ENCODE peak calls at places on chromosomes 4 and X, in seven cellular contexts. One of them, this sample, is unnamed.

GRCh38 chrX:440636-441035 is 53.9 kb upstream of the PPP2R3B start:
- DNase-seq in fibroblast of lung: no peak
- DNase-seq in cardiac muscle cell: no peak
- DNase-seq in hepatocyte: no peak
- DNase-seq in esophagus squamous epithelium: no peak
- DNase-seq in prostate gland: no peak
- DNase-seq in HCT116: no peak
- DNase-seq in this sample: no peak

GRCh38 chr4:151029537-151029936 is 14.5 kb upstream of the LRBA start:
- DNase-seq in prostate gland: no peak
- DNase-seq in hepatocyte: no peak
- DNase-seq in fibroblast of lung: no peak
- DNase-seq in cardiac muscle cell: no peak
- DNase-seq in esophagus squamous epithelium: no peak
- DNase-seq in HCT116: no peak
- DNase-seq in this sample: no peak

GRCh38 chr4:97367878-97368277 is 775.4 kb downstream of the STPG2 start:
- DNase-seq in prostate gland: no peak
- DNase-seq in fibroblast of lung: no peak
- DNase-seq in HCT116: peak
- DNase-seq in cardiac muscle cell: no peak
- DNase-seq in esophagus squamous epithelium: no peak
- DNase-seq in hepatocyte: peak
- DNase-seq in this sample: no peak

GRCh38 chrX:151754042-151754419 is 19.5 kb downstream of the CNGA2 start:
- DNase-seq in cardiac muscle cell: no peak
- DNase-seq in HCT116: peak
- DNase-seq in prostate gland: peak
- DNase-seq in hepatocyte: no peak
- DNase-seq in fibroblast of lung: peak
- DNase-seq in esophagus squamous epithelium: no peak
- DNase-seq in this sample: peak

GRCh38 chr4:183908284-183908683 is 3.2 kb downstream of the STOX2 start:
- DNase-seq in HCT116: no peak
- DNase-seq in cardiac muscle cell: no peak
- DNase-seq in hepatocyte: no peak
- DNase-seq in prostate gland: no peak
- DNase-seq in esophagus squamous epithelium: no peak
- DNase-seq in fibroblast of lung: no peak
- DNase-seq in this sample: no peak

GRCh38 chr4:73705056-73705432 is 35.3 kb upstream of the CXCL8 start:
- DNase-seq in esophagus squamous epithelium: no peak
- DNase-seq in cardiac muscle cell: no peak
- DNase-seq in prostate gland: no peak
- DNase-seq in hepatocyte: no peak
- DNase-seq in HCT116: no peak
- DNase-seq in fibroblast of lung: peak
- DNase-seq in this sample: no peak

GRCh38 chr4:53780736-53781400 is 189.6 kb upstream of the LNX1 start:
- DNase-seq in hepatocyte: no peak
- DNase-seq in prostate gland: no peak
- DNase-seq in esophagus squamous epithelium: no peak
- DNase-seq in cardiac muscle cell: no peak
- DNase-seq in HCT116: no peak
- DNase-seq in fibroblast of lung: no peak
- DNase-seq in this sample: no peak

GRCh38 chr4:83851261-83852084 is 315.6 kb downstream of the GPAT3 start:
- DNase-seq in prostate gland: no peak
- DNase-seq in HCT116: peak
- DNase-seq in esophagus squamous epithelium: no peak
- DNase-seq in hepatocyte: peak
- DNase-seq in cardiac muscle cell: peak
- DNase-seq in fibroblast of lung: no peak
- DNase-seq in this sample: no peak

GRCh38 chr4:1056671-1057402 is 45.4 kb downstream of the FGFRL1 start:
- DNase-seq in HCT116: no peak
- DNase-seq in fibroblast of lung: no peak
- DNase-seq in hepatocyte: no peak
- DNase-seq in esophagus squamous epithelium: no peak
- DNase-seq in cardiac muscle cell: no peak
- DNase-seq in prostate gland: no peak
- DNase-seq in this sample: no peak

GRCh38 chrX:15242899-15243555 is 26.9 kb downstream of the ASB9 start:
- DNase-seq in fibroblast of lung: peak
- DNase-seq in prostate gland: peak
- DNase-seq in cardiac muscle cell: peak
- DNase-seq in hepatocyte: peak
- DNase-seq in esophagus squamous epithelium: no peak
- DNase-seq in HCT116: peak
- DNase-seq in this sample: peak

GRCh38 chr4:1305781-1306455 is 16.2 kb downstream of the MAEA start:
- DNase-seq in HCT116: peak
- DNase-seq in cardiac muscle cell: no peak
- DNase-seq in prostate gland: no peak
- DNase-seq in esophagus squamous epithelium: no peak
- DNase-seq in hepatocyte: no peak
- DNase-seq in fibroblast of lung: no peak
- DNase-seq in this sample: no peak

GRCh38 chrX:102739642-102740041 is 19.1 kb downstream of the GPRASP3 start:
- DNase-seq in HCT116: no peak
- DNase-seq in cardiac muscle cell: peak
- DNase-seq in esophagus squamous epithelium: no peak
- DNase-seq in prostate gland: no peak
- DNase-seq in hepatocyte: peak
- DNase-seq in fibroblast of lung: no peak
- DNase-seq in this sample: no peak

GRCh38 chrX:102808336-102808735 is 87.8 kb downstream of the GPRASP3 start:
- DNase-seq in HCT116: no peak
- DNase-seq in cardiac muscle cell: no peak
- DNase-seq in prostate gland: no peak
- DNase-seq in hepatocyte: no peak
- DNase-seq in esophagus squamous epithelium: no peak
- DNase-seq in fibroblast of lung: no peak
- DNase-seq in this sample: no peak

GRCh38 chr4:127856485-127857447 is 23.9 kb upstream of the PLK4 start:
- DNase-seq in prostate gland: no peak
- DNase-seq in HCT116: no peak
- DNase-seq in esophagus squamous epithelium: no peak
- DNase-seq in hepatocyte: peak
- DNase-seq in fibroblast of lung: peak
- DNase-seq in cardiac muscle cell: no peak
- DNase-seq in this sample: peak

GRCh38 chr4:41432889-41433288 is 105.1 kb upstream of the LIMCH1 start:
- DNase-seq in esophagus squamous epithelium: no peak
- DNase-seq in prostate gland: no peak
- DNase-seq in cardiac muscle cell: no peak
- DNase-seq in hepatocyte: no peak
- DNase-seq in HCT116: no peak
- DNase-seq in fibroblast of lung: peak
- DNase-seq in this sample: no peak

GRCh38 chr4:148786699-148787098 is 344.5 kb upstream of the NR3C2 start:
- DNase-seq in cardiac muscle cell: no peak
- DNase-seq in fibroblast of lung: no peak
- DNase-seq in prostate gland: no peak
- DNase-seq in esophagus squamous epithelium: no peak
- DNase-seq in HCT116: no peak
- DNase-seq in hepatocyte: no peak
- DNase-seq in this sample: no peak

GRCh38 chr4:158805628-158806471 is 37.0 kb downstream of the FNIP2 start:
- DNase-seq in esophagus squamous epithelium: no peak
- DNase-seq in hepatocyte: peak
- DNase-seq in cardiac muscle cell: peak
- DNase-seq in fibroblast of lung: no peak
- DNase-seq in HCT116: no peak
- DNase-seq in prostate gland: peak
- DNase-seq in this sample: no peak

DNA sequence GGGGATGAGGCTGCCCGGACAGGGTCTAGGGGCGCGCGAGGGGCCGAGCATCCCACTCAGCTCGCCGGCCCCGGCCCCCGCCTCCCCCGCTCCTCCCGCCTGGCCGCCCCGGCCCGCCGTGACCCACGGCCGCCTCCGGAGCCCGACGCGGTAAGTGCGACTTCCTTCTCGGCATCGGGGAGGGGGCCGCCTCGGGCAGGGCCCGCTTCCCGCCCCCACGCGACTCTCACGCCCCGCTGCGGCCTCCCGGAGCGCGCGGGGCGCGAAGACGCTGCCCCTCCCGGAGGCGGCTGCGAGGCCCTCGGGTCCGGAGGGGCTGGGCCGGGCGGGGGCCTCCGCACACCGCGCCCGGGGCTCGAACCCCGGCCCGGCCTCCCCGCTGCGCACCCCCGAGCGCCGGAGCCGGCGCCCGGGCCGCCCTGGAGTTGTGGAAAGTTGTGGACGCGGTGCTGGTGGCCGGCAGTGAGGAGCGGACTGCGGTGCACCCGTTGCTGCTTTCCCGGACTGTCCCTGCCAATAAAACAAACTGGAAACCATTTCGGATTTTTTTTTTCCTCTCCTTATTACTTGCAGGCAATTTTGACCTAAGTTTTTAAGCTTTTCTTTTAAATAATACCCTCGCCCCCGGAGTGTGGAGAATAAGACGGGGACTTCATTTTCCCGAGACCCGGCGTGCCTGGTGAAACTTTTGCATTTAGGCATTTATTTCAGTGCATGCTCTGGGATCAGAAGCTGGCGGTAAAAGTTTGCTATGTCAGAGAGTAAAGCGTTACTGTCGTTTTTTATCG is 12.9 kb upstream of the TMEM156 start:
- DNase-seq in hepatocyte: no peak
- DNase-seq in HCT116: no peak
- DNase-seq in cardiac muscle cell: peak
- DNase-seq in esophagus squamous epithelium: no peak
- DNase-seq in fibroblast of lung: no peak
- DNase-seq in prostate gland: no peak
- DNase-seq in this sample: no peak
- H3K27ac ChIP-seq in hepatocyte: peak
- H3K27ac ChIP-seq in HCT116: peak
- H3K27ac ChIP-seq in cardiac muscle cell: peak
- H3K27ac ChIP-seq in esophagus squamous epithelium: peak
- H3K27ac ChIP-seq in fibroblast of lung: peak
- H3K27ac ChIP-seq in prostate gland: peak
- H3K27ac ChIP-seq in this sample: peak

DNA sequence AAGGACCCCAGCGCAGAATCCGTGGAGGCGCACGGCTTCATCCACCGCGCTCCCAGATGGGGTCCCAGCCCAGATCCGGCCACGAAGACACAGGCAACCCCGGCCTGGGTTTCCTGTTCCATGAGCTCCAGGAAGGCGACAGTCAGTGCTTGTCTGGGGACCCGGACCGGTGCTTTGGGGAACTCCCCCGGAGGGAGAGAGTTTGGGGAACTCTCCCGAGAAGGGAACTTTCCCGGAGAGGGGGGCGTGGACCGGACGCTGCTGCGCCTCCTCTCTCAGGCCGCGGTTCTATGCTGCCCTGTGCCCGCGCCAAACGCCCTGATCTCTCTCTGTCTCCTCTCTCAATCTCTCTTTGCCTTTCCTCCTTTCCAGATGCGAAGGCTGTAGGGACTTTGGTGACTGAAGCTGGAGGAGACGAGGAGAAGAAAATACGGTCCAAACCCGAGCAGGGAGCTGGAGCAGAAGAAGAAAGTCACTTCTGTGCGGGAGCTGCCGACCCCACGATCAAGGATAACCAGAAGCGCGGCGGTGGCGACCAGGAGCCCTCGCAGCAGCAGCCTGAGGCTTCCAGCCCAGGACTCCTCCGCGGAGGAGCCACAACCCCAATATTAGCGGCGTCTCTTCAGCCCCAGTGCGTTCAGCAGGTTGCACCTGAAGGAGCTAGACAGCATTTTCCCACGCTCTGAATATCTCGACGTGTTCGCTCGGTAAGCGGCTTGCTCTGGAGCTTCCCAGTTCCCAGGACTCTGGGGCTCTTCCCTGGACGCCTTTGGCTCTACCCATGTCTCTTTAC is 47.6 kb upstream of the NKAP start:
- DNase-seq in esophagus squamous epithelium: no peak
- DNase-seq in hepatocyte: peak
- DNase-seq in HCT116: no peak
- DNase-seq in cardiac muscle cell: no peak
- DNase-seq in prostate gland: no peak
- DNase-seq in fibroblast of lung: no peak
- DNase-seq in this sample: no peak
- H3K4me3 ChIP-seq in esophagus squamous epithelium: peak
- H3K4me3 ChIP-seq in hepatocyte: no peak
- H3K4me3 ChIP-seq in HCT116: no peak
- H3K4me3 ChIP-seq in cardiac muscle cell: peak
- H3K4me3 ChIP-seq in prostate gland: no peak
- H3K4me3 ChIP-seq in fibroblast of lung: no peak
- H3K4me3 ChIP-seq in this sample: no peak

DNA sequence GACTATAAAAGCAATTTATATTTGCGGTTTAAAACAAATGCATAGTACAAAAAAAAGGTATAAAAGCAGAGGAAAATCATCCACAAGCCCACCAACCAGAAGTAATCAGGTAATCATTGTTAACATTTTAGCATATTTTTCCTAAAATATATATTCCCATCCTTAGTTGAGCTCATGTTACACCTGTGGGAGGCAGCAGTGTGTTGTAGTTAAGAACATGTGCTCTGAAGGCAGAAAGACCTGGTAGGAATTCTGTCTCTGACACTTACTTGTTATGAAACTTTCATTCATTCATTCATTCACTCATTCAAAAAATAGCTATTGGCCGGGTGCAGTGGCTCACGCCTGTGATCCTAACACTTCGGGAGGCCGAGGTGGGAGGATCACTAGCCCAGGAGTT is 15.4 kb upstream of the CDKL5 start:
- DNase-seq in HCT116: peak
- DNase-seq in hepatocyte: peak
- DNase-seq in fibroblast of lung: peak
- DNase-seq in esophagus squamous epithelium: no peak
- DNase-seq in cardiac muscle cell: peak
- DNase-seq in prostate gland: no peak
- DNase-seq in this sample: no peak
- TF ChIP-seq CTCF in HCT116: peak
- TF ChIP-seq CTCF in hepatocyte: peak
- TF ChIP-seq CTCF in fibroblast of lung: peak
- TF ChIP-seq CTCF in esophagus squamous epithelium: no peak
- TF ChIP-seq CTCF in cardiac muscle cell: peak
- TF ChIP-seq CTCF in prostate gland: peak
- TF ChIP-seq CTCF in this sample: peak

GRCh38 chr4:75058486-75058885 is 125.6 kb downstream of the PARM1 start:
- DNase-seq in cardiac muscle cell: no peak
- DNase-seq in esophagus squamous epithelium: no peak
- DNase-seq in fibroblast of lung: no peak
- DNase-seq in hepatocyte: no peak
- DNase-seq in HCT116: no peak
- DNase-seq in prostate gland: no peak
- DNase-seq in this sample: no peak

GRCh38 chr4:75051431-75051830 is 118.5 kb downstream of the PARM1 start:
- DNase-seq in cardiac muscle cell: no peak
- DNase-seq in HCT116: no peak
- DNase-seq in prostate gland: no peak
- DNase-seq in esophagus squamous epithelium: no peak
- DNase-seq in fibroblast of lung: no peak
- DNase-seq in hepatocyte: no peak
- DNase-seq in this sample: no peak

GRCh38 chr4:75057369-75057768 is 124.5 kb downstream of the PARM1 start:
- DNase-seq in prostate gland: no peak
- DNase-seq in cardiac muscle cell: no peak
- DNase-seq in esophagus squamous epithelium: no peak
- DNase-seq in HCT116: no peak
- DNase-seq in hepatocyte: no peak
- DNase-seq in fibroblast of lung: no peak
- DNase-seq in this sample: no peak

GRCh38 chr4:75056277-75056676 is 123.4 kb downstream of the PARM1 start:
- DNase-seq in HCT116: no peak
- DNase-seq in fibroblast of lung: no peak
- DNase-seq in cardiac muscle cell: no peak
- DNase-seq in hepatocyte: no peak
- DNase-seq in prostate gland: no peak
- DNase-seq in esophagus squamous epithelium: no peak
- DNase-seq in this sample: no peak

GRCh38 chr4:75054089-75054488 is 121.2 kb downstream of the PARM1 start:
- DNase-seq in prostate gland: no peak
- DNase-seq in fibroblast of lung: no peak
- DNase-seq in cardiac muscle cell: no peak
- DNase-seq in HCT116: no peak
- DNase-seq in esophagus squamous epithelium: no peak
- DNase-seq in hepatocyte: no peak
- DNase-seq in this sample: no peak
- H3K27ac ChIP-seq in prostate gland: no peak
- H3K27ac ChIP-seq in fibroblast of lung: no peak
- H3K27ac ChIP-seq in cardiac muscle cell: no peak
- H3K27ac ChIP-seq in HCT116: no peak
- H3K27ac ChIP-seq in esophagus squamous epithelium: no peak
- H3K27ac ChIP-seq in hepatocyte: no peak
- H3K27ac ChIP-seq in this sample: no peak

This sample was measured in AG04450.